ENCODE peak calls at places on chromosomes 13 and 19, in eight cellular contexts. B is NCI-H524 treated with DMSO at 0.1 percent for 48 hours, O is heart left ventricle, M is AG20443, I is cardiac muscle cell, T is HEK293T, K is WTC11, S is AG09319. F is an unnamed sample.

GRCh38 chr19:40347476-40348124 is 597 bp downstream of the C19orf47 start:
- DNase-seq in B (no peak), O (no peak), M (no peak), I (no peak), T (no peak), K (no peak), S (no peak), F (no peak)

GRCh38 chr13:67036694-67037093 is 193.4 kb downstream of the PCDH9 start:
- DNase-seq in B (no peak), O (no peak), M (no peak), I (no peak), T (peak), K (no peak), S (no peak), F (no peak)

GRCh38 chr13:73428706-73429105 is 369.9 kb downstream of the KLF5 start:
- DNase-seq in B (no peak), O (no peak), M (no peak), I (no peak), T (no peak), K (no peak), S (no peak), F (no peak)

GRCh38 chr13:31263346-31263745 is 63.6 kb downstream of the B3GLCT start:
- DNase-seq in B (no peak), O (no peak), M (no peak), I (no peak), T (no peak), K (no peak), S (no peak), F (no peak)

GRCh38 chr19:4115050-4115817 is 8.7 kb downstream of the MAP2K2 start:
- DNase-seq in B (no peak), O (no peak), M (no peak), I (peak), T (no peak), K (no peak), S (no peak), F (peak)

GRCh38 chr13:55649485-55649884 is 1491.2 kb upstream of the PRR20A start:
- DNase-seq in B (no peak), O (no peak), M (no peak), I (no peak), T (no peak), K (no peak), S (no peak), F (no peak)

GRCh38 chr13:110392510-110393233 is 85.6 kb downstream of the COL4A2 start:
- DNase-seq in B (no peak), O (no peak), M (peak), I (no peak), T (no peak), K (no peak), S (no peak), F (no peak)

GRCh38 chr13:41587490-41587889 is 130.1 kb downstream of the RGCC start:
- DNase-seq in B (no peak), O (no peak), M (no peak), I (no peak), T (peak), K (peak), S (no peak), F (no peak)

GRCh38 chr19:6056801-6057650 is 53.3 kb downstream of the RFX2 start:
- DNase-seq in B (no peak), O (no peak), M (peak), I (no peak), T (no peak), K (no peak), S (peak), F (no peak)

GRCh38 chr13:101146101-101146898 is 270.0 kb downstream of the NALCN start:
- DNase-seq in B (no peak), O (no peak), M (no peak), I (no peak), T (no peak), K (no peak), S (no peak), F (no peak)

GRCh38 chr19:19642506-19643157 is 825 bp downstream of the GMIP start:
- DNase-seq in B (no peak), O (no peak), M (peak), I (no peak), T (no peak), K (no peak), S (no peak), F (no peak)

GRCh38 chr13:90623318-90624011 is 724.0 kb upstream of the MIR17HG start:
- DNase-seq in B (no peak), O (no peak), M (no peak), I (no peak), T (no peak), K (no peak), S (no peak), F (no peak)

GRCh38 chr13:98839826-98840769 is 87.6 kb upstream of the SLC15A1 start:
- DNase-seq in B (no peak), O (peak), M (peak), I (peak), T (peak), K (peak), S (no peak), F (peak)

GRCh38 chr19:23392706-23393105 is 2.6 kb downstream of the ZNF91 start:
- DNase-seq in B (no peak), O (no peak), M (no peak), I (no peak), T (no peak), K (no peak), S (no peak), F (no peak)

GRCh38 chr13:90591260-90591926 is 756.1 kb upstream of the MIR17HG start:
- DNase-seq in B (no peak), O (no peak), M (no peak), I (no peak), T (no peak), K (no peak), S (no peak), F (no peak)

F was measured in T-helper 2 cell.